ENCODE peak calls at places on chromosomes 12 and 14, in six cellular contexts. One of them, this sample, is unnamed.

GRCh38 chr14:75441731-75442130 is 13.9 kb downstream of the JDP2 start:
- DNase-seq in RKO: no peak
- DNase-seq in mucosa of gallbladder: no peak
- DNase-seq in NCI-H69: no peak
- DNase-seq in glomerular endothelial cell: no peak
- DNase-seq in activated CD4-positive, alpha-beta T cell treated with anti-CD3 and anti-CD28 coated beads for 36 hours: no peak
- DNase-seq in this sample: no peak

GRCh38 chr12:88922816-88923215 is 342.5 kb upstream of the KITLG start:
- DNase-seq in RKO: peak; percentile 8
- DNase-seq in mucosa of gallbladder: no peak
- DNase-seq in NCI-H69: no peak
- DNase-seq in glomerular endothelial cell: no peak
- DNase-seq in activated CD4-positive, alpha-beta T cell treated with anti-CD3 and anti-CD28 coated beads for 36 hours: no peak
- DNase-seq in this sample: no peak

GRCh38 chr14:100610511-100611217 is 23.4 kb upstream of the BEGAIN start:
- DNase-seq in RKO: peak; percentile 34
- DNase-seq in mucosa of gallbladder: no peak
- DNase-seq in NCI-H69: peak; percentile 77
- DNase-seq in glomerular endothelial cell: no peak
- DNase-seq in activated CD4-positive, alpha-beta T cell treated with anti-CD3 and anti-CD28 coated beads for 36 hours: no peak
- DNase-seq in this sample: no peak

GRCh38 chr12:24851341-24851740 is 97.6 kb downstream of the BCAT1 start:
- DNase-seq in RKO: no peak
- DNase-seq in mucosa of gallbladder: no peak
- DNase-seq in NCI-H69: no peak
- DNase-seq in glomerular endothelial cell: no peak
- DNase-seq in activated CD4-positive, alpha-beta T cell treated with anti-CD3 and anti-CD28 coated beads for 36 hours: no peak
- DNase-seq in this sample: no peak

GRCh38 chr12:67592228-67593011 is 56.1 kb upstream of the DYRK2 start:
- DNase-seq in RKO: peak; percentile 14
- DNase-seq in mucosa of gallbladder: peak; percentile 38
- DNase-seq in NCI-H69: peak; percentile 32
- DNase-seq in glomerular endothelial cell: no peak
- DNase-seq in activated CD4-positive, alpha-beta T cell treated with anti-CD3 and anti-CD28 coated beads for 36 hours: peak; percentile 7
- DNase-seq in this sample: peak; percentile 45

GRCh38 chr12:2640709-2641108 is 154.1 kb upstream of the FKBP4 start:
- DNase-seq in RKO: peak; percentile 94
- DNase-seq in mucosa of gallbladder: peak; percentile 32
- DNase-seq in NCI-H69: peak; percentile 83
- DNase-seq in glomerular endothelial cell: peak; percentile 80
- DNase-seq in activated CD4-positive, alpha-beta T cell treated with anti-CD3 and anti-CD28 coated beads for 36 hours: peak; percentile 65
- DNase-seq in this sample: peak; percentile 52

GRCh38 chr12:14934511-14934910 is 3.8 kb downstream of the ERP27 start:
- DNase-seq in RKO: no peak
- DNase-seq in mucosa of gallbladder: no peak
- DNase-seq in NCI-H69: no peak
- DNase-seq in glomerular endothelial cell: no peak
- DNase-seq in activated CD4-positive, alpha-beta T cell treated with anti-CD3 and anti-CD28 coated beads for 36 hours: no peak
- DNase-seq in this sample: no peak

GRCh38 chr12:120361506-120362208 is 7.3 kb downstream of the MSI1 start:
- DNase-seq in RKO: no peak
- DNase-seq in mucosa of gallbladder: peak; percentile 24
- DNase-seq in NCI-H69: peak; percentile 99
- DNase-seq in glomerular endothelial cell: no peak
- DNase-seq in activated CD4-positive, alpha-beta T cell treated with anti-CD3 and anti-CD28 coated beads for 36 hours: peak; percentile 27
- DNase-seq in this sample: no peak